ENCODE peak calls at places on chromosomes 7 and 10, in four cellular contexts. One of them, this sample, is unnamed.

GRCh38 chr7:44963526-44964290 is 15.1 kb downstream of the MYO1G start:
- DNase-seq in bronchial epithelial cell: no peak
- DNase-seq in A549: no peak
- DNase-seq in germinal center: no peak
- DNase-seq in this sample: no peak

GRCh38 chr7:43764807-43765491 is 6.5 kb downstream of the BLVRA start:
- DNase-seq in A549: peak; percentile 53
- DNase-seq in bronchial epithelial cell: peak; percentile 97
- DNase-seq in germinal center: no peak
- DNase-seq in this sample: no peak

GRCh38 chr7:4080013-4080412 is 602.1 kb upstream of the FOXK1 start:
- DNase-seq in bronchial epithelial cell: no peak
- DNase-seq in germinal center: no peak
- DNase-seq in A549: no peak
- DNase-seq in this sample: no peak

GRCh38 chr7:130441408-130441854 is 615 bp upstream of the CEP41 start:
- DNase-seq in germinal center: no peak
- DNase-seq in bronchial epithelial cell: peak; percentile 32
- DNase-seq in A549: peak; percentile 51
- DNase-seq in this sample: no peak

GRCh38 chr7:80681272-80681885 is 42.9 kb downstream of the CD36 start:
- DNase-seq in A549: peak; percentile 46
- DNase-seq in germinal center: no peak
- DNase-seq in bronchial epithelial cell: peak; percentile 47
- DNase-seq in this sample: no peak

GRCh38 chr7:33793616-33794015 is 111.7 kb upstream of the BMPER start:
- DNase-seq in bronchial epithelial cell: no peak
- DNase-seq in A549: no peak
- DNase-seq in germinal center: no peak
- DNase-seq in this sample: no peak

GRCh38 chr7:14604606-14605005 is 297.9 kb downstream of the DGKB start:
- DNase-seq in A549: no peak
- DNase-seq in bronchial epithelial cell: peak; percentile 54
- DNase-seq in germinal center: no peak
- DNase-seq in this sample: no peak

GRCh38 chr7:137003071-137003470 is 134.6 kb downstream of the CHRM2 start:
- DNase-seq in bronchial epithelial cell: no peak
- DNase-seq in germinal center: no peak
- DNase-seq in A549: no peak
- DNase-seq in this sample: no peak

GRCh38 chr10:48501226-48501625 is 103.6 kb downstream of the ARHGAP22 start:
- DNase-seq in bronchial epithelial cell: no peak
- DNase-seq in A549: no peak
- DNase-seq in germinal center: no peak
- DNase-seq in this sample: no peak

GRCh38 chr10:124041684-124042445 is 51.5 kb downstream of the CHST15 start:
- DNase-seq in germinal center: no peak
- DNase-seq in A549: no peak
- DNase-seq in bronchial epithelial cell: no peak
- DNase-seq in this sample: no peak

GRCh38 chr7:157763279-157764000 is 426.6 kb downstream of the DNAJB6 start:
- DNase-seq in bronchial epithelial cell: no peak
- DNase-seq in germinal center: no peak
- DNase-seq in A549: no peak
- DNase-seq in this sample: no peak

GRCh38 chr7:107998150-107998549 is 4.8 kb downstream of the LAMB1 start:
- DNase-seq in bronchial epithelial cell: peak; percentile 71
- DNase-seq in germinal center: no peak
- DNase-seq in A549: no peak
- DNase-seq in this sample: no peak

GRCh38 chr7:138842111-138842510 is 44.1 kb upstream of the ATP6V0A4 start:
- DNase-seq in bronchial epithelial cell: peak; percentile 30
- DNase-seq in A549: peak; percentile 15
- DNase-seq in germinal center: no peak
- DNase-seq in this sample: no peak

GRCh38 chr10:22662693-22663330 is 51.6 kb downstream of the PIP4K2A start:
- DNase-seq in bronchial epithelial cell: no peak
- DNase-seq in germinal center: no peak
- DNase-seq in A549: no peak
- DNase-seq in this sample: no peak

GRCh38 chr7:96855139-96855538 is 145.5 kb upstream of the SEM1 start:
- DNase-seq in A549: no peak
- DNase-seq in germinal center: no peak
- DNase-seq in bronchial epithelial cell: no peak
- DNase-seq in this sample: no peak

GRCh38 chr7:79502151-79502550 is 48.7 kb upstream of the MAGI2 start:
- DNase-seq in bronchial epithelial cell: peak; percentile 27
- DNase-seq in A549: no peak
- DNase-seq in germinal center: no peak
- DNase-seq in this sample: no peak

GRCh38 chr7:26645126-26645525 is 219.3 kb downstream of the SKAP2 start:
- DNase-seq in bronchial epithelial cell: no peak
- DNase-seq in germinal center: no peak
- DNase-seq in A549: no peak
- DNase-seq in this sample: no peak

GRCh38 chr7:42744746-42745145 is 167.1 kb downstream of the C7orf25 start:
- DNase-seq in bronchial epithelial cell: no peak
- DNase-seq in A549: no peak
- DNase-seq in germinal center: no peak
- DNase-seq in this sample: no peak

GRCh38 chr10:117860823-117861222 is 185.9 kb downstream of the RAB11FIP2 start:
- DNase-seq in A549: peak; percentile 35
- DNase-seq in germinal center: peak; percentile 8
- DNase-seq in bronchial epithelial cell: peak; percentile 46
- DNase-seq in this sample: no peak

This sample was measured in occipital lobe.